ENCODE peak calls at places on chromosome 9, in nine cellular contexts. P is pancreas, E is MM.1S, G is MCF 10A, O is mammary epithelial cell, I is breast epithelium, F is endodermal cell, X is fibroblast of the aortic adventitia, B is stomach. M is an unnamed sample.

GRCh38 chr9:115681599-115681998 is 472.0 kb upstream of the PAPPA start:
- DNase-seq in G (no peak), O (no peak), F (no peak), E (no peak), I (no peak), P (no peak), B (no peak), X (no peak), M (no peak)

GRCh38 chr9:88418025-88418424 is 29.8 kb downstream of the SPIN1 start:
- DNase-seq in F (peak; percentile 74), I (no peak), B (no peak), E (no peak), O (no peak), P (no peak), X (no peak), G (no peak), M (no peak)

GRCh38 chr9:25472681-25473080 is 205.6 kb downstream of the TUSC1 start:
- DNase-seq in O (no peak), X (no peak), F (no peak), B (no peak), G (no peak), P (no peak), E (no peak), I (no peak), M (no peak)

GRCh38 chr9:121453232-121453892 is 46.3 kb downstream of the GGTA1 start:
- DNase-seq in I (no peak), G (no peak), X (no peak), B (no peak), O (no peak), E (no peak), P (no peak), F (peak; percentile 60), M (no peak)

GRCh38 chr9:116860509-116861120 is 173.5 kb downstream of the TRIM32 start:
- DNase-seq in P (peak; percentile 55), G (peak; percentile 86), E (no peak), B (peak; percentile 70), X (peak; percentile 66), I (peak; percentile 54), F (peak; percentile 96), O (peak; percentile 66), M (peak; percentile 34)

GRCh38 chr9:27460225-27461023 is 63.7 kb upstream of the IFNK start:
- DNase-seq in P (no peak), I (no peak), F (no peak), B (no peak), G (peak; percentile 70), X (no peak), E (no peak), O (peak; percentile 68), M (no peak)

GRCh38 chr9:130448035-130448624 is 3.4 kb downstream of the ASS1 start:
- DNase-seq in O (no peak), X (no peak), P (no peak), I (no peak), F (no peak), B (no peak), E (no peak), G (peak; percentile 43), M (no peak)

GRCh38 chr9:72443855-72444254 is 77.6 kb upstream of the TMC1 start:
- DNase-seq in B (no peak), O (peak; percentile 37), E (no peak), G (no peak), I (no peak), P (no peak), F (no peak), X (no peak), M (no peak)

GRCh38 chr9:38066907-38067610 is 2.0 kb downstream of the SHB start:
- DNase-seq in I (peak; percentile 76), E (no peak), F (peak; percentile 78), P (peak; percentile 69), G (peak; percentile 44), X (peak; percentile 45), B (peak; percentile 79), O (peak; percentile 45), M (no peak)

DNA sequence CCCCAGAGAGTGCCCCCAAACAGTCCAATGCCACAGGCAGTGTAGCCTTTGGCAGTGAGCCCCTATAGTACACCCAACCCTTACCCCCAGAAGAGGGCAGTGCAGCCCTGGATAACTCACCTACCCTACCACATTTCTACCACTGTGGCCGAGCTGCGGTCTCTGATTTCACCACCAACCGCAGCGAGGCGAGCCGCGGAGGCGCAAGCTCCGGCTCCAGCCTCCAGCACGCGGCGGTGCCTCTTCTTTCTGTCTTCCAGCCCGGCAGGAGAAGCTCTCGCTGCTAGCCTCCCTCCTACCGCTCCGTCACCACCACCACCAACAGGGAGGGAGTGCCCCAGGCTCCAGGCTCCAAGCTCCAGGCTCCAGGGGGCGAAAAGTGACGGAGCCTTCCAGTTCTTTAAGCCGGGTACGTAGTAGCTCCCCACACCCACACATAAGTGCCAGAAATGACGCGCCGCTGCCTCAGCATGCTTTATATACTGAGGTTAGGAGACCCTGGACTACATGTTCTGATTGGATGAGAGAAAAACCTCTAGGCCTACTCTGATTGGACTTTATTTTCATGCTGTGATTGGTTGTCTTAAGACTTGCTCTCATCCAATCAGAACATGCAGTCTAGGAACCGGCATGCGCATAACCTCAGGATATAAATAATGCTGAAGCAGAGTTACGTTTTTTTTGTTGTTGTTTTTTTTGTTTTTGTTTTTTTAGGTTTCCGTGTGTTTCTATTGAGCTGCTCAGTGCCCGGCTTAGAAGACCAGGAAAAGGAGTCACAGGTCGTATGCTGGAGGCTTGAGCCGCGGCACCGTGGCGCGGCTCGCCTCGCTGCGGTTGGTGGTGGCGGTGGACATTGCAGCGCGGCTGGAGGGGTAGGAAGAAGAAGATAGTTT is at the start of gene PCAT7:
- DNase-seq in O (no peak), G (peak; percentile 36), B (peak; percentile 90), I (peak; percentile 68), P (peak; percentile 76), E (peak; percentile 87), F (peak; percentile 94), X (peak; percentile 32), M (no peak)
- TF ChIP-seq CTCF in O (peak; percentile 52), G (no peak), B (peak; percentile 65), I (peak; percentile 29), P (peak; percentile 43), E (peak; percentile 73), F (peak; percentile 80), X (peak; percentile 44), M (no peak)

DNA sequence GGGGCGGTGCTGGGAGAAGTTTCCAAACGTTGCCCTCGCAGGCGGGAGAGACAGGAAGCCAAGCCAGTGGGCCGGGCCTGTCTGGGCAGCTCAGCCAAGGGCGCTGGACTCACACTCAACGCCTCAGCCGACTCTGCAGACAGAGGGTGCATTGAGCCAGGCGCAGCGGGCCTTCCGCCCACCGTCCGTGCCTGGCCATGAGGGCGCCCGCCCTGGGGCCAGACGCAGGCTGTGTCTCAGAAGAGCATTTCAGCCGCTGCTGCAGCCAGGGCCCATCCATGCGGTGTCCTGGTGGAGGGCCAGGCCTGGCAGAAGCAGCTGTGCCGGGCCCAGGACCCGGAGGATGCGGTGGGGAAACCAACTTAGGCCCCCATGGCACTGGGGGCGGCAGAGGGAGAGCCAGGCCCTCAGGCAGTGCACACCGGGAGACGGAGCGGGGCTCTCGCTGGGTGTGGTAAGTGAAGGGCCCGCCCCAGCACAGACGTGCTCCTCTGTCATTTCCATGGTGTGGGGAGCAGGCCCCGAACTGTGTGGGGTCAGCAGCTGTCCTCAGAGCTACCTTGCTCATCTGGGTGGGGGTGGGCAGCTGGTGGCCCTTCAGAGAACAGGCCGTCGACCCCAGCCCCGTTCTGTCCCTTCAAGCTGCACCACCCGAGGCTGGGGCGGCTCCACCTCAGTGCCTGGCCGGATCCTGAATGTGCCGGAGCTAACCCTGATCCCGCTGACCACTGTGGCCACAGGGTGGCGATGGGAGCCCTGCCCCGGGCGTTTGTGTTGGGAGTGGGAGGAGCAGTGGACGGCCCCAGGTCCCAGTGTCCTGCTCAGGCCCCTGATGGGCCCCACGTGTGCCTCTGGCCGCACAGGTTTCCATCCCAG is 18.0 kb downstream of the DNLZ start:
- DNase-seq in E (no peak), I (no peak), G (peak; percentile 53), B (peak; percentile 80), P (no peak), O (peak; percentile 76), F (peak; percentile 91), X (peak; percentile 62), M (no peak)
- TF ChIP-seq CTCF in E (no peak), I (peak; percentile 31), G (peak; percentile 21), B (peak; percentile 49), P (peak; percentile 15), O (peak; percentile 43), F (peak; percentile 73), X (peak; percentile 74), M (no peak)

DNA sequence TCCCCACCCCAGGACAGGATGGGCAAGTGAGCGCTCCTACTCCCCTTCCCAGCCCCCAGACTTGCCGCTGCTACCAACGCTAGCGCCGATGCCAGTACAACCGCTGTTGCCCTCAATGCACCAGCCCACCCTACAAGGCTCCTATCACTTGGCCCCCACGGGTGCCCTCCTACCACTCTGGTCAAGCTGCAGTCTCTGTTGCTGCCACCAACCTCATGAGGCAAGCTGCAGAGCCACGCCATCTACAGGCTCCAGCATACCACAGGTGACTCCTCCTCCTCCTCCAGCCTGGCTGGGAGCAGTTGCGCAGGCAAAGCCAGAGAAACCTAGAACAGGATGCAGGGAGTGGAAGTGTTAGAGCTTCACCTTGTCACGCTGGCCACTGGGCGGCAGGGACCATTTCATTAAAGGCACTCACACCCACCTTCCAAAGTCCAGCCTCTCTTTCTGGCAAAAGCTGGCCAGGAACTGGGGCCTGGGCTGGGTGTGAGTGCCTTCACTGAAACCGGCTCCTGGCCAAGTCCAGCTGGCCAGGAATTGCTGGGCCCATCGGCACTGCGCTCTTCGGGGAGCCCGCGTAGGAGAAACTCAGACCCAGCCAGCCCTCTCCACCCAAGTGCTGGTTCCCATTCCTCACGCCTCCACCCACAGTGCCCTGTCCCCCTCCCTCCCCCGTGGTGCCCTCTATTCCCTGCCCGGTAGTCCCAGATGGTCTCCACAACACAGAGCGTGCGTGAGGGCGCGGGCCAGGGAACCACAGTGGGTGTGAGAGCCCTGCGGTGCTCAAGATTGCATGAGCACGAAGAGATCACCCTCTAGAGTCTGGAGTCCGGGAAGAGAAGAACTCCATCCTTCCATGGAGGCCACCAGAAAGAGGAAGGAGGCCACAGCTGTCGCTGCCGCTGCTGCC is 1.6 kb upstream of the PCAT7 start:
- DNase-seq in X (no peak), I (no peak), E (no peak), P (no peak), B (peak; percentile 76), O (no peak), F (peak; percentile 78), G (no peak), M (no peak)
- TF ChIP-seq CTCF in X (no peak), I (no peak), E (no peak), P (no peak), B (peak; percentile 26), O (no peak), F (peak; percentile 53), G (no peak), M (no peak)

DNA sequence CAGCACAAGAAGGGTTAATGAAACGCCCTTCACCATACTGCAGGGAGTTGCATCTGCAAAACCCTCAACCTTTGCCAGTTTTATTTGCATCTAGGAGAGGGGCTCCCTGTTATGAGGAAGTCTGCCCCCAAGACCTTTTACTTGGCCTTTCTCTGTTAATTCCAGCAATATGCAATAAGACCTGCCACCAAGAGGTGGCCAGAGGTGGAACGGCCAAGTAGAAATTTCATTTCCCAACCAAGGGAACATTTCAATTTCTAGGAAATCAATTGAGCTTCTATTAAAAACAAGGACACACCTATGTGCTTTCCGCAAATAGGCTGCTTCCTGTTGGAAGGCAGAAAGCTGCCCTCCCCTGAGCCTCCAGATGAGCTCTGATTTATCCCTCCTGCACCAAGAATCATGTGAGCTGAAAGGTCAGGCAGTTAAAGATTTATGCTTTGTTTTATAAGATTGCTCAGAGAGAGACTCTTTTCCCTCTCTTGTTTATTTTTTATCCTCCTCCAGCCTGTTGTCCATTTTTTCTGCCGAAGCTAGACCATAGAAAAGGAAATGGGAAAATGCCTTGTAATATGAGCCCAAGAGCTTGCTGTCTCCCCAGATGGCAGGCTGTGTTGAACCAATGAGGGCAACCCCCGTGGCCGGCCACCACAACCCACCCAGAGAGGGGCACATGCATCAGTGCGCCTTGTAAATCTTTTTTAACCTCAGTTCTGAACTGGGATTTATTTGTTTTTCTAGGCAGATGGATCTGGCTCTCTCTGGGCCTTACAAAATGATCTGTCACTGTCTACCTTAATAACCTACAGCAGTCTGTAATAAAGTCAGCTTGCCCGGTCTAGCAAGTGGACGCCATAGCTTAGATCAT is 572.8 kb downstream of the TLE1 start:
- DNase-seq in G (no peak), F (no peak), X (no peak), I (no peak), O (no peak), B (no peak), P (no peak), E (no peak), M (no peak)
- TF ChIP-seq CTCF in G (no peak), F (peak; percentile 57), X (no peak), I (no peak), O (no peak), B (no peak), P (no peak), E (no peak), M (no peak)